ENCODE peak calls at places on chromosomes 16 and 17, in four cellular contexts. I, P, G and X are unnamed samples.

GRCh38 chr16:87855852-87856715 is 13.2 kb downstream of the SLC7A5 start:
- DNase-seq in P (no peak), I (no peak), G (no peak), X (no peak)

GRCh38 chr17:64596439-64596838 is 65.7 kb downstream of the SMURF2 start:
- DNase-seq in I (no peak), G (no peak), P (no peak), X (no peak)

GRCh38 chr17:17275991-17276390 is 5.1 kb downstream of the COPS3 start:
- DNase-seq in G (no peak), P (no peak), I (no peak), X (no peak)

GRCh38 chr17:46878055-46878454 is 26.7 kb downstream of the WNT9B start:
- DNase-seq in I (no peak), P (no peak), G (no peak), X (no peak)

GRCh38 chr17:61150686-61151299 is 248.8 kb upstream of the TBX2 start:
- DNase-seq in I (no peak), G (no peak), P (no peak), X (no peak)

GRCh38 chr17:60729854-60730253 is 52.2 kb downstream of the BCAS3 start:
- DNase-seq in G (no peak), P (no peak), I (no peak), X (no peak)

GRCh38 chr16:12390074-12390473 is 413.5 kb downstream of the SNX29 start:
- DNase-seq in G (no peak), P (no peak), I (no peak), X (no peak)

GRCh38 chr17:61251939-61252865 is 147.4 kb upstream of the TBX2 start:
- DNase-seq in P (peak; percentile 52), G (no peak), I (no peak), X (no peak)

GRCh38 chr16:89841275-89841674 is 13.0 kb downstream of the SPIRE2 start:
- DNase-seq in G (peak; percentile 42), I (no peak), P (no peak), X (no peak)

GRCh38 chr17:59783221-59784016 is 76.0 kb downstream of the VMP1 start:
- DNase-seq in P (no peak), I (peak; percentile 76), G (no peak), X (no peak)

GRCh38 chr17:76469991-76470739 is 2.8 kb downstream of the AANAT start:
- DNase-seq in I (no peak), P (no peak), G (no peak), X (no peak)